ENCODE peak calls at places on chromosomes 5 and 9, in five cellular contexts. J is adrenal gland, X is neuronal stem cell, D is SK-N-SH, Y is kidney. A is an unnamed sample.

GRCh38 chr5:154385236-154385512 is 60.6 kb upstream of the SAP30L start:
- DNase-seq in J (no peak), X (no peak), D (no peak), Y (no peak), A (no peak)

GRCh38 chr9:6909186-6909585 is 151.4 kb downstream of the KDM4C start:
- DNase-seq in J (no peak), X (no peak), D (no peak), Y (no peak), A (no peak)

GRCh38 chr9:69806642-69807041 is 14.0 kb upstream of the CFAP95 start:
- DNase-seq in J (no peak), X (no peak), D (no peak), Y (no peak), A (no peak)

GRCh38 chr5:168893231-168893630 is 314.1 kb upstream of the PANK3 start:
- DNase-seq in J (no peak), X (no peak), D (no peak), Y (no peak), A (peak; percentile 34)

GRCh38 chr5:415928-416635 is 26.9 kb upstream of the EXOC3 start:
- DNase-seq in J (peak; percentile 83), X (no peak), D (no peak), Y (peak; percentile 51), A (no peak)

GRCh38 chr9:108963459-108964143 is 29.4 kb downstream of the ABITRAM start:
- DNase-seq in J (peak; percentile 77), X (no peak), D (no peak), Y (no peak), A (no peak)

GRCh38 chr5:135569755-135570452 is 8.9 kb downstream of the CXCL14 start:
- DNase-seq in J (peak; percentile 38), X (no peak), D (peak; percentile 51), Y (no peak), A (peak; percentile 73)

GRCh38 chr5:147510885-147511284 is 1.0 kb upstream of the DPYSL3 start:
- DNase-seq in J (no peak), X (no peak), D (no peak), Y (no peak), A (no peak)

GRCh38 chr9:109466623-109467590 is 31.2 kb downstream of the PTPN3 start:
- DNase-seq in J (no peak), X (no peak), D (no peak), Y (no peak), A (no peak)

GRCh38 chr9:97300586-97300985 is 6.9 kb upstream of the CCDC180 start:
- DNase-seq in J (no peak), X (no peak), D (no peak), Y (no peak), A (no peak)

GRCh38 chr5:159301351-159301911 is 28.9 kb downstream of the IL12B start:
- DNase-seq in J (no peak), X (no peak), D (no peak), Y (no peak), A (no peak)

GRCh38 chr5:59236996-59237395 is 654.1 kb downstream of the RAB3C start:
- DNase-seq in J (no peak), X (no peak), D (no peak), Y (no peak), A (no peak)

GRCh38 chr5:134525687-134526482 is 415 bp downstream of the JADE2 start:
- DNase-seq in J (peak; percentile 87), X (peak; percentile 65), D (peak; percentile 88), Y (peak; percentile 94), A (peak; percentile 76)

GRCh38 chr5:171418316-171418981 is 998 bp upstream of the FGF18 start:
- DNase-seq in J (peak; percentile 84), X (peak; percentile 87), D (peak; percentile 94), Y (peak; percentile 95), A (peak; percentile 85)

GRCh38 chr9:136400038-136400834 is at the start of gene SNAPC4:
- DNase-seq in J (peak; percentile 78), X (peak; percentile 89), D (peak; percentile 99), Y (peak; percentile 95), A (peak; percentile 86)

GRCh38 chr9:114908104-114908621 is 22.2 kb downstream of the TNFSF8 start:
- DNase-seq in J (no peak), X (no peak), D (no peak), Y (no peak), A (peak; percentile 52)

GRCh38 chr5:14155075-14155474 is 11.9 kb downstream of the TRIO start:
- DNase-seq in J (no peak), X (no peak), D (no peak), Y (no peak), A (no peak)

GRCh38 chr9:116628706-116629105 is 58.4 kb upstream of the TRIM32 start:
- DNase-seq in J (no peak), X (no peak), D (no peak), Y (no peak), A (no peak)

GRCh38 chr5:154368041-154368800 is 77.6 kb upstream of the SAP30L start:
- DNase-seq in J (peak; percentile 58), X (peak; percentile 64), D (peak; percentile 24), Y (no peak), A (no peak)

GRCh38 chr9:83208065-83208850 is 145.3 kb upstream of the RASEF start:
- DNase-seq in J (peak; percentile 43), X (no peak), D (no peak), Y (no peak), A (no peak)

GRCh38 chr5:17180957-17181723 is 36.3 kb upstream of the BASP1 start:
- DNase-seq in J (no peak), X (no peak), D (peak; percentile 19), Y (no peak), A (no peak)

GRCh38 chr5:161847447-161847846 is 473 bp upstream of the GABRA1 start:
- DNase-seq in J (no peak), X (peak; percentile 1), D (no peak), Y (no peak), A (no peak)

GRCh38 chr9:89113851-89114250 is 64.8 kb downstream of the SHC3 start:
- DNase-seq in J (no peak), X (no peak), D (no peak), Y (no peak), A (no peak)

GRCh38 chr9:37066139-37066725 is 32.2 kb upstream of the PAX5 start:
- DNase-seq in J (no peak), X (no peak), D (no peak), Y (no peak), A (no peak)

GRCh38 chr5:90096415-90097081 is 313.0 kb downstream of the CETN3 start:
- DNase-seq in J (peak; percentile 83), X (peak; percentile 4), D (no peak), Y (no peak), A (no peak)

GRCh38 chr5:158796812-158797497 is 302.8 kb downstream of the EBF1 start:
- DNase-seq in J (no peak), X (no peak), D (no peak), Y (no peak), A (no peak)

GRCh38 chr5:132752581-132753125 is 5.4 kb downstream of the CCNI2 start:
- DNase-seq in J (no peak), X (no peak), D (no peak), Y (no peak), A (no peak)

GRCh38 chr5:174688441-174689354 is 35.7 kb upstream of the MSX2 start:
- DNase-seq in J (no peak), X (no peak), D (peak; percentile 71), Y (no peak), A (no peak)

DNA sequence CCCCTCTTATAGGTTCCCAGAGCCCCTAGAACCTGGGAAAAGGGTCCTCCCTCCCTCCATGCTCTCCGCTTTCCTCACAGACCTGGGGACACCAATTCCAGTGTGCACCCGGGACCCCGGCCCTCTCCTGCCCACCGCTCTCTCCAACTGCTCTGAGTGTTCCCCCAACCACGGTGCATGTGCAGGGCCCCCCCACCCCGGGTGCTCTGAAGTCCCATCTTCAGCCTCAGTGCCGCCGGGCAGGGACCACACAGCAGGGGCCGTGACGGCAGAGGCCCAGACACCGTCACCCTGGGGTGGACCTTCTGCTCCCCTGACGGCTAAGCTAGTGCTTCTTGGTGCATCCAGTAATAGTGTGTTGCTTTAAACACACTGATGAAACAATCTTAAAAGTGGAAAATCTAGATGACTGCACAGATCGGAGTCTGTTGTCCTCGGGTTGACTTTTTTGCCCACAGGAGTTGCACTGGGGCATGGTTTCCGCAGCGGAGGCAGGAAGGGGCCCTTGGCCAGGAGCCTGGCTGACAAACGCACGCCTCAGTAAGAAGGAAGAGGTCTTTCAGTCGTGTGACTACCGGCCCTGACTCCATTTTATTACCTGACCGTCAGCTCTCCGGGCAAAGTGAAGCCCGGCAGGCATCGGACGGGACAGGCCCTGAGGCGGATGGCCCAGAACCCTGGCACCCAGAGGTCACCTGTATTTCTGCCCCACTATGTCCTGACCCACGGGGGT is 36.2 kb upstream of the SLC6A3 start:
- DNase-seq in J (no peak), X (no peak), D (no peak), Y (no peak), A (no peak)
- H3K36me3 ChIP-seq in J (no peaks in the 10 kb centered on the region), X (peaks cover 59% of the 10 kb centered on the region), D (peaks cover 37% of the 10 kb centered on the region), Y (no peaks in the 10 kb centered on the region), A (peaks cover 50% of the 10 kb centered on the region)

GRCh38 chr5:150020249-150020648 is 19.7 kb downstream of the HMGXB3 start:
- DNase-seq in J (no peak), X (no peak), D (no peak), Y (no peak), A (no peak)
- H3K36me3 ChIP-seq in J (no peaks in the 10 kb centered on the region), X (peaks cover 99% of the 10 kb centered on the region), D (peaks cover 62% of the 10 kb centered on the region), Y (peaks cover 52% of the 10 kb centered on the region), A (peaks cover 67% of the 10 kb centered on the region)

GRCh38 chr5:150130493-150130922 is 25.1 kb downstream of the PDGFRB start:
- DNase-seq in J (no peak), X (no peak), D (no peak), Y (peak; percentile 59), A (no peak)
- H3K36me3 ChIP-seq in J (no peaks in the 10 kb centered on the region), X (no peaks in the 10 kb centered on the region), D (peaks cover 81% of the 10 kb centered on the region), Y (peaks cover 19% of the 10 kb centered on the region), A (no peaks in the 10 kb centered on the region)

GRCh38 chr5:5967945-5968344 is 410.4 kb downstream of the MED10 start:
- DNase-seq in J (no peak), X (no peak), D (no peak), Y (no peak), A (no peak)
- H3K36me3 ChIP-seq in J (no peaks in the 10 kb centered on the region), X (no peaks in the 10 kb centered on the region), D (no peaks in the 10 kb centered on the region), Y (no peaks in the 10 kb centered on the region), A (no peaks in the 10 kb centered on the region)

DNA sequence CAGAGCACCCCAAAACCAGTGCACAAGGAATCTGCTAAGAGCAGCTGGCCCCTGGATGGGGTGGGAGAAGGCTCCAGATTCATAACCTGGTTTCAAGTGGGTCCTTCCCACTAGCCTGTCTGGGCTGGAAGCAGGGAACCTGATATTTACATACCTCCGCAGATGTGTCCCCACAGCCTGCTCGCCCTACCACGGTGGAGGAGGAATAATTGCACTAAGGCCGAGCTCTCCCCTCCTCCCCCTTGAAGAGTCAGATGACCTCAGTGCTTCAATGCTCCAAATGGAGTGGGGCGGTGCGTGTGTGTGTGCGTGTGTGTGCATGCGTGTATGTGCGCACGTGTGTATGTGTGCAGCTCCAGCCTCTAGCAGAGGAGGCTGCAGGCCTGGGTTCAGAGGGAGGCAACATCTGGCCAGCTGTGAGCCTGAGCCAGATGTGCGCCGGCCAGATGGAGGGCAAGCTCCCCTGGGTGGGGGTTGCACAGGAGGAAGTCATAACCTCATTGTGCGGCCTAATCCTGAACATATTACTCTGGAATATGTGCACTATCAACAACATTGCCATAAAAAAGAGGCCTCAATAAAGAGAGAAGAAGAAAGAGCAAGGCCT is 90.5 kb downstream of the NRG2 start:
- DNase-seq in J (no peak), X (no peak), D (no peak), Y (no peak), A (no peak)
- H3K36me3 ChIP-seq in J (no peaks in the 10 kb centered on the region), X (no peaks in the 10 kb centered on the region), D (no peaks in the 10 kb centered on the region), Y (no peaks in the 10 kb centered on the region), A (no peaks in the 10 kb centered on the region)